ENCODE peak calls at places on chromosomes 16 and 17, in eight cellular contexts. G is H1, N is adrenal gland, E is prostate gland, M is gastrocnemius medialis, U is ovary, H is IMR-90, Z is tibial nerve. B is an unnamed sample. For H3K4me1, the result is how much of the 10 kb centered on the place peaks cover.

GRCh38 chr17:52170963-52171572 is 12.6 kb upstream of the CA10 start:
- DNase-seq in G (no peak), N (peak), E (peak), M (no peak), U (no peak), H (no peak), Z (no peak), B (no peak)

GRCh38 chr16:55171241-55171640 is 152.8 kb upstream of the IRX6 start:
- DNase-seq in G (no peak), N (no peak), E (no peak), M (no peak), U (no peak), H (no peak), Z (no peak), B (no peak)

GRCh38 chr16:58460219-58460610 is 39.7 kb upstream of the NDRG4 start:
- DNase-seq in G (no peak), N (no peak), E (no peak), M (no peak), U (no peak), H (no peak), Z (no peak), B (peak)

GRCh38 chr17:2631211-2631610 is 37.8 kb downstream of the PAFAH1B1 start:
- DNase-seq in G (no peak), N (no peak), E (no peak), M (no peak), U (no peak), H (no peak), Z (no peak), B (no peak)

GRCh38 chr16:70490261-70490660 is 33.1 kb downstream of the COG4 start:
- DNase-seq in G (no peak), N (no peak), E (no peak), M (peak), U (no peak), H (peak), Z (no peak), B (peak)

GRCh38 chr16:89093602-89094251 is at the start of gene ACSF3:
- DNase-seq in G (no peak), N (peak), E (peak), M (peak), U (peak), H (peak), Z (peak), B (peak)

GRCh38 chr16:85399583-85400284 is 213.4 kb upstream of the GSE1 start:
- DNase-seq in G (no peak), N (no peak), E (no peak), M (no peak), U (peak), H (no peak), Z (no peak), B (peak)

GRCh38 chr16:46972971-46973456 is 460 bp downstream of the DNAJA2 start:
- DNase-seq in G (no peak), N (peak), E (peak), M (peak), U (no peak), H (no peak), Z (no peak), B (peak)

GRCh38 chr17:74245145-74245817 is 28.8 kb upstream of the DNAI2 start:
- DNase-seq in G (peak), N (no peak), E (no peak), M (no peak), U (no peak), H (no peak), Z (no peak), B (no peak)

GRCh38 chr17:49522329-49522890 is 27.3 kb downstream of the NGFR start:
- DNase-seq in G (no peak), N (peak), E (no peak), M (no peak), U (no peak), H (no peak), Z (no peak), B (peak)

GRCh38 chr17:48550313-48551205 is 5.7 kb upstream of the HOXB2 start:
- DNase-seq in G (no peak), N (no peak), E (no peak), M (no peak), U (no peak), H (peak), Z (no peak), B (no peak)

GRCh38 chr17:66576473-66576872 is 258.4 kb upstream of the CACNG5 start:
- DNase-seq in G (no peak), N (no peak), E (peak), M (no peak), U (no peak), H (no peak), Z (no peak), B (no peak)

GRCh38 chr17:40794466-40794865 is 5.3 kb downstream of the KRT28 start:
- DNase-seq in G (no peak), N (no peak), E (no peak), M (no peak), U (no peak), H (no peak), Z (no peak), B (no peak)

GRCh38 chr16:20826039-20826566 is 19.8 kb downstream of the REXO5 start:
- DNase-seq in G (no peak), N (no peak), E (no peak), M (no peak), U (no peak), H (peak), Z (no peak), B (no peak)

GRCh38 chr16:29775742-29776408 is 2.2 kb upstream of the ZG16 start:
- DNase-seq in G (no peak), N (no peak), E (no peak), M (no peak), U (peak), H (peak), Z (no peak), B (no peak)

GRCh38 chr16:24876231-24876630 is 30.5 kb downstream of the SLC5A11 start:
- DNase-seq in G (no peak), N (no peak), E (no peak), M (no peak), U (no peak), H (no peak), Z (no peak), B (no peak)

GRCh38 chr16:56530872-56531271 is 11.0 kb upstream of the BBS2 start:
- DNase-seq in G (no peak), N (no peak), E (no peak), M (no peak), U (no peak), H (no peak), Z (no peak), B (no peak)

GRCh38 chr16:4266372-4266771 is 6.5 kb downstream of the TFAP4 start:
- DNase-seq in G (no peak), N (no peak), E (no peak), M (no peak), U (no peak), H (no peak), Z (no peak), B (no peak)

GRCh38 chr17:33750943-33751701 is 458.0 kb upstream of the ASIC2 start:
- DNase-seq in G (peak), N (peak), E (peak), M (peak), U (peak), H (peak), Z (peak), B (peak)

GRCh38 chr16:77618011-77618410 is 104.3 kb upstream of the NUDT7 start:
- DNase-seq in G (no peak), N (peak), E (no peak), M (no peak), U (no peak), H (no peak), Z (no peak), B (no peak)

GRCh38 chr16:81814751-81815428 is 35.8 kb downstream of the PLCG2 start:
- DNase-seq in G (no peak), N (no peak), E (no peak), M (no peak), U (no peak), H (no peak), Z (no peak), B (peak)
- H3K4me3 ChIP-seq in G (no peak), N (no peak), E (no peak), M (no peak), U (no peak), H (no peak), Z (no peak), B (no peak)

GRCh38 chr17:8630802-8631553 is 453 bp upstream of the MYH10 start:
- DNase-seq in G (peak), N (peak), E (peak), M (peak), U (peak), H (peak), Z (peak), B (peak)

GRCh38 chr17:8629371-8630226 is 926 bp downstream of the MYH10 start:
- DNase-seq in G (no peak), N (peak), E (peak), M (no peak), U (peak), H (no peak), Z (no peak), B (peak)

GRCh38 chr17:8631554-8631877 is 991 bp upstream of the MYH10 start:
- DNase-seq in G (no peak), N (no peak), E (no peak), M (no peak), U (no peak), H (peak), Z (no peak), B (no peak)

GRCh38 chr17:8628609-8629169 is 1.8 kb downstream of the MYH10 start:
- DNase-seq in G (no peak), N (no peak), E (no peak), M (no peak), U (no peak), H (no peak), Z (no peak), B (no peak)

DNA sequence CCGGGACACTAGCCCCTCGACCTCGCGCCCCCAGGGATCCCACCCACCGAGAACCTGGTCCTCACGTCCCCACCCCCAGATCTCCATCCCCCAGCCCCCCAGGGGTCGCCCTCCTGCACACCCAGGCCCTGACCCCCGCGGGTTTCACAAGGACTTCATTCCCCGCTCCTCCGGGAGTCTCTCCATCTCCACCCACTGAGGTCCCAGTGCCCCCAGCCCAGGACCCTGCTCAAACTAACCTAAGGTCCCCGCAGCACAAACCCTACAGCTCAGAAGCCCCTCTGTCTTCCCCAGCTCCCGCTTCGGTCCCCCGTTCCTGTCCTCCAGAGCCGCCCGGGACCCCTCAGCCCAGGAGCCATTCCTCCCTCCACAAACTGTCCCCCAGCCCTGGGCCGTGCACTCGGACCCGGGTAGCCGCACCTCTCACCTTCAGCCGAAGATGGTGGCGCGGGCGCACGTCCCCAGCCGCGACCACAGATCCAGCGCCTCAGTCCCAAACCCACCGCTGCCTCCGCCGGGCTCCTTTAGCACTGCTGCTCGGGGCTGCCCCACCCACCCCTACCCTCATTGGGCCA is at the start of gene MYH10:
- DNase-seq in G (no peak), N (peak), E (peak), M (no peak), U (no peak), H (no peak), Z (no peak), B (peak)
- TF ChIP-seq POLR2A in G (peak), N (peak), E (peak), M (peak), U (peak), H (peak), Z (no peak), B (no peak)

GRCh38 chr17:3887811-3888210 is 5.0 kb downstream of the CAMKK1 start:
- DNase-seq in G (no peak), N (no peak), E (no peak), M (no peak), U (no peak), H (no peak), Z (no peak), B (no peak)
- H3K4me1 ChIP-seq in G (under half), N (half or more), E (under half), M (under half), U (under half), H (under half), Z (half or more), B (under half)

GRCh38 chr17:29590979-29591736 is 1.7 kb upstream of the GIT1 start:
- DNase-seq in G (no peak), N (peak), E (no peak), M (peak), U (no peak), H (peak), Z (no peak), B (peak)
- H3K4me3 ChIP-seq in G (peak), N (peak), E (no peak), M (peak), U (peak), H (no peak), Z (peak), B (peak)

B was measured in spleen.